ENCODE peak calls at places on chromosomes 13 and 19, in nine cellular contexts. T is SK-N-SH; D is heart left ventricle; O is HAP-1; P is tibial nerve; R is CD8-positive, alpha-beta memory T cell; K is fibroblast of lung; Y is heart right ventricle; G is uterus. M is an unnamed sample.

GRCh38 chr13:98397221-98397620 is 179.7 kb downstream of the STK24 start:
- DNase-seq in T (no peak), D (no peak), O (no peak), P (no peak), R (no peak), K (peak; percentile 66), Y (no peak), G (no peak), M (no peak)

GRCh38 chr19:12782174-12782423 is 6.7 kb upstream of the HOOK2 start:
- DNase-seq in T (no peak), D (no peak), O (no peak), P (peak; percentile 72), R (peak; percentile 98), K (no peak), Y (no peak), G (no peak), M (no peak)

GRCh38 chr13:46288570-46289259 is 77.0 kb downstream of the LRRC63 start:
- DNase-seq in T (peak; percentile 39), D (no peak), O (peak; percentile 50), P (no peak), R (peak; percentile 57), K (peak; percentile 64), Y (no peak), G (no peak), M (no peak)

GRCh38 chr19:51263808-51264207 is 12.9 kb downstream of the SIGLECL1 start:
- DNase-seq in T (no peak), D (no peak), O (no peak), P (no peak), R (no peak), K (no peak), Y (no peak), G (no peak), M (no peak)

GRCh38 chr13:22220186-22221160 is 549.6 kb downstream of the FGF9 start:
- DNase-seq in T (peak; percentile 9), D (no peak), O (no peak), P (no peak), R (no peak), K (no peak), Y (no peak), G (no peak), M (no peak)

GRCh38 chr19:9673912-9674668 is 810 bp downstream of the ZNF562 start:
- DNase-seq in T (no peak), D (no peak), O (no peak), P (no peak), R (no peak), K (no peak), Y (no peak), G (no peak), M (no peak)

GRCh38 chr19:30268601-30269000 is 103.6 kb upstream of the ZNF536 start:
- DNase-seq in T (no peak), D (no peak), O (no peak), P (no peak), R (no peak), K (no peak), Y (no peak), G (no peak), M (no peak)

GRCh38 chr19:12665281-12665573 is 1.3 kb downstream of the MAN2B1 start:
- DNase-seq in T (no peak), D (peak; percentile 60), O (no peak), P (no peak), R (peak; percentile 47), K (no peak), Y (peak; percentile 44), G (no peak), M (peak; percentile 70)

GRCh38 chr13:80778302-80778701 is 437.4 kb upstream of the SPRY2 start:
- DNase-seq in T (no peak), D (no peak), O (no peak), P (no peak), R (no peak), K (no peak), Y (no peak), G (no peak), M (no peak)

GRCh38 chr13:112010714-112011113 is 56.2 kb upstream of the SOX1 start:
- DNase-seq in T (no peak), D (no peak), O (no peak), P (no peak), R (no peak), K (no peak), Y (no peak), G (no peak), M (no peak)

GRCh38 chr19:43332058-43332922 is 21.2 kb upstream of the CD177 start:
- DNase-seq in T (no peak), D (no peak), O (no peak), P (no peak), R (no peak), K (no peak), Y (no peak), G (no peak), M (no peak)

DNA sequence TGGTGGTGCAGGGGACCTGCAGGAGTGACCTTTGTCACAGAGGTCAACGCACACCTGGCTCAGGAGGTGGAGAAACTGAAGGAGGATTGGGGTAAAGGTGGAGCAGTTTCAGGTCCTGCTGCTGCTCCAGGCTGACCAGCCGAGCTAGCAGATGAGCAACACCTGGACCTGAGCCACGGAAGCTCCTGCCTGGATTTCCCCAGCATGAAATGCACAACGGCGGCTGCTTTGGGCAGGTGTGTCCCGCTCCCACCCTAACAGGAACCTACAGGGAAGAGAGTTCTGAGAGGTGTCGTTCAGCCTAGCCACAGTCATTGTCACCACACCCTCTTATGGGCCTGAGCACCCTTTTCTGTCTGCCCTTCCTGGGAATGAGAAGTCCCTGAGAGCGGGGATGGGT is 15.7 kb upstream of the CD177 start:
- DNase-seq in T (no peak), D (no peak), O (no peak), P (no peak), R (no peak), K (no peak), Y (no peak), G (no peak), M (no peak)
- H3K4me1 ChIP-seq in T (no peaks in the 10 kb centered on the region), D (no peaks in the 10 kb centered on the region), O (peaks cover 19% of the 10 kb centered on the region), P (no peaks in the 10 kb centered on the region), R (no peaks in the 10 kb centered on the region), K (no peaks in the 10 kb centered on the region), Y (no peaks in the 10 kb centered on the region), G (no peaks in the 10 kb centered on the region), M (no peaks in the 10 kb centered on the region)

GRCh38 chr13:26999499-26999898 is 172.1 kb downstream of the USP12 start:
- DNase-seq in T (no peak), D (no peak), O (no peak), P (no peak), R (no peak), K (no peak), Y (no peak), G (no peak), M (no peak)

GRCh38 chr13:26995159-26995558 is 176.5 kb downstream of the USP12 start:
- DNase-seq in T (no peak), D (no peak), O (no peak), P (no peak), R (no peak), K (no peak), Y (no peak), G (no peak), M (no peak)

GRCh38 chr13:26993780-26994179 is 177.8 kb downstream of the USP12 start:
- DNase-seq in T (no peak), D (no peak), O (no peak), P (no peak), R (no peak), K (no peak), Y (no peak), G (no peak), M (no peak)

GRCh38 chr13:26998265-26998664 is 173.3 kb downstream of the USP12 start:
- DNase-seq in T (no peak), D (no peak), O (no peak), P (no peak), R (no peak), K (no peak), Y (no peak), G (no peak), M (no peak)

DNA sequence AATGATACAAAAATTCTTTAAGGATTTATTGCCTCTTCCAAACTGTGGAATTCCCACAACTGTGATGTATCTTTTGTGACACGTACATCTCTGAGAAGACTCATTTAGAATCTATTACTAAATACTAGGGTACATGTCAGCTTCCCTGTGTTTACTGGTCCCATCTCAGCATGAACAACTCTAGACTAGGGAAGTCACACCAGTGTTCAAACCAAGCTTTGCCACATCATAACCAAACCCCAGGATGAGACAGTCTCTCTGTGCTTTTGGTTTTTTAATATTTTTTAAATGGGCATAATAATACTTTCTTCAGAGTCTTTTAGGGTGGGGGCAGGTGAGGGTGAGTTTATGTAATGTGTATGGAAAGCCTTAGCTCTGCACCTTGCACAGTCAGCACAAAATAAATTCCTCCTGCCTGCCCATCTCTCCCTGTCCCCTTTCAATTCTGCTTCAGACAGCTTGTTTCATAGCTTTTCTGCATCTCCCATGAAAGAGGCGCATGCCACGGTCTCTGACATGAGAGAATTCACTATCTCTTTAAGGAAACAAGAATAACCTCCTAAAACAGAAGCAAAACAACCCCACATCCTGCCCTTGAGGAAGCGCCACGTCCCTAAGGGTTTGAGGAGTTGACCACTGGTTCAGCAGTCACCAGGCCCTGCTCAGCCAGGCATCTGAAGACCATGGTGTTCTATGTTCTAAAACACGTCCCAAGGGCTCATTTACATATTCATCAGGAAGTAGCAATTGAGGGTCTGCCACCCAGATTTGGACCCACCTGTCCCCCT is 174.5 kb downstream of the USP12 start:
- DNase-seq in T (no peak), D (no peak), O (no peak), P (no peak), R (no peak), K (no peak), Y (peak; percentile 44), G (no peak), M (no peak)
- H3K4me3 ChIP-seq in T (no peak overlapping the region), D (no peak overlapping the region), O (no peak overlapping the region), P (no peak overlapping the region), R (no peak overlapping the region), K (no peak overlapping the region), Y (no peak overlapping the region), G (no peak overlapping the region), M (no peak overlapping the region)

GRCh38 chr19:39436350-39436716 is 584 bp upstream of the RPS16 start:
- DNase-seq in T (no peak), D (no peak), O (no peak), P (no peak), R (no peak), K (no peak), Y (no peak), G (no peak), M (no peak)

GRCh38 chr19:39432677-39433025 is 3.1 kb downstream of the RPS16 start:
- DNase-seq in T (no peak), D (no peak), O (no peak), P (no peak), R (no peak), K (no peak), Y (no peak), G (no peak), M (no peak)

GRCh38 chr19:39433480-39434079 is 2.2 kb downstream of the RPS16 start:
- DNase-seq in T (no peak), D (no peak), O (no peak), P (no peak), R (no peak), K (no peak), Y (no peak), G (no peak), M (no peak)

GRCh38 chr19:39435499-39436349 is at the start of gene RPS16:
- DNase-seq in T (peak; percentile 95), D (peak; percentile 99), O (peak; percentile 95), P (peak; percentile 96), R (peak; percentile 98), K (peak; percentile 98), Y (peak; percentile 99), G (peak; percentile 99), M (peak; percentile 99)

GRCh38 chr19:39434123-39435076 is 1.3 kb downstream of the RPS16 start:
- DNase-seq in T (no peak), D (no peak), O (no peak), P (no peak), R (no peak), K (no peak), Y (no peak), G (no peak), M (no peak)
- H3K4me1 ChIP-seq in T (peaks cover 15% of the 10 kb centered on the region), D (peaks cover 15% of the 10 kb centered on the region), O (peaks cover 17% of the 10 kb centered on the region), P (peaks cover 33% of the 10 kb centered on the region), R (peaks cover 28% of the 10 kb centered on the region), K (peaks cover 13% of the 10 kb centered on the region), Y (peaks cover 27% of the 10 kb centered on the region), G (peaks cover 17% of the 10 kb centered on the region), M (peaks cover 28% of the 10 kb centered on the region)

GRCh38 chr19:39518975-39519374 is 4.0 kb downstream of the SELENOV start:
- DNase-seq in T (no peak), D (no peak), O (no peak), P (no peak), R (no peak), K (no peak), Y (no peak), G (no peak), M (no peak)
- H3K4me3 ChIP-seq in T (no peak overlapping the region), D (no peak overlapping the region), O (no peak overlapping the region), P (no peak overlapping the region), R (no peak overlapping the region), K (no peak overlapping the region), Y (no peak overlapping the region), G (no peak overlapping the region), M (no peak overlapping the region)